ENCODE peak calls at places on chromosome 13, in four cellular contexts. One of them, this sample, is unnamed.

GRCh38 chr13:73684750-73685149 is 449.5 kb downstream of the KLF12 start:
- DNase-seq in activated CD4-positive, alpha-beta T cell treated with anti-CD3 and anti-CD28 coated beads, Interleukin-2, amount 50 U/mL, for 4 hours: no peak
- DNase-seq in islet precursor cell: no peak
- DNase-seq in stimulated activated naive CD8-positive, alpha-beta T cell treated with anti-CD3 and anti-CD28 coated beads, Interleukin-15, amount 100 ng/mL, for 72 hours: no peak
- DNase-seq in this sample: no peak

GRCh38 chr13:45994752-45995151 is 57.8 kb downstream of the ZC3H13 start:
- DNase-seq in activated CD4-positive, alpha-beta T cell treated with anti-CD3 and anti-CD28 coated beads, Interleukin-2, amount 50 U/mL, for 4 hours: no peak
- DNase-seq in islet precursor cell: no peak
- DNase-seq in stimulated activated naive CD8-positive, alpha-beta T cell treated with anti-CD3 and anti-CD28 coated beads, Interleukin-15, amount 100 ng/mL, for 72 hours: no peak
- DNase-seq in this sample: no peak

GRCh38 chr13:102729560-102730275 is 34.9 kb upstream of the METTL21C start:
- DNase-seq in activated CD4-positive, alpha-beta T cell treated with anti-CD3 and anti-CD28 coated beads, Interleukin-2, amount 50 U/mL, for 4 hours: no peak
- DNase-seq in islet precursor cell: no peak
- DNase-seq in stimulated activated naive CD8-positive, alpha-beta T cell treated with anti-CD3 and anti-CD28 coated beads, Interleukin-15, amount 100 ng/mL, for 72 hours: no peak
- DNase-seq in this sample: no peak

GRCh38 chr13:49298903-49299605 is 51.3 kb downstream of the CDADC1 start:
- DNase-seq in activated CD4-positive, alpha-beta T cell treated with anti-CD3 and anti-CD28 coated beads, Interleukin-2, amount 50 U/mL, for 4 hours: no peak
- DNase-seq in islet precursor cell: peak
- DNase-seq in stimulated activated naive CD8-positive, alpha-beta T cell treated with anti-CD3 and anti-CD28 coated beads, Interleukin-15, amount 100 ng/mL, for 72 hours: no peak
- DNase-seq in this sample: no peak

GRCh38 chr13:93446256-93446655 is 219.6 kb downstream of the GPC6 start:
- DNase-seq in activated CD4-positive, alpha-beta T cell treated with anti-CD3 and anti-CD28 coated beads, Interleukin-2, amount 50 U/mL, for 4 hours: no peak
- DNase-seq in islet precursor cell: no peak
- DNase-seq in stimulated activated naive CD8-positive, alpha-beta T cell treated with anti-CD3 and anti-CD28 coated beads, Interleukin-15, amount 100 ng/mL, for 72 hours: no peak
- DNase-seq in this sample: no peak

GRCh38 chr13:31970237-31970930 is 61.2 kb upstream of the FRY start:
- DNase-seq in activated CD4-positive, alpha-beta T cell treated with anti-CD3 and anti-CD28 coated beads, Interleukin-2, amount 50 U/mL, for 4 hours: no peak
- DNase-seq in islet precursor cell: no peak
- DNase-seq in stimulated activated naive CD8-positive, alpha-beta T cell treated with anti-CD3 and anti-CD28 coated beads, Interleukin-15, amount 100 ng/mL, for 72 hours: no peak
- DNase-seq in this sample: no peak

GRCh38 chr13:112617754-112618375 is 29.9 kb upstream of the TUBGCP3 start:
- DNase-seq in activated CD4-positive, alpha-beta T cell treated with anti-CD3 and anti-CD28 coated beads, Interleukin-2, amount 50 U/mL, for 4 hours: no peak
- DNase-seq in islet precursor cell: no peak
- DNase-seq in stimulated activated naive CD8-positive, alpha-beta T cell treated with anti-CD3 and anti-CD28 coated beads, Interleukin-15, amount 100 ng/mL, for 72 hours: no peak
- DNase-seq in this sample: no peak

GRCh38 chr13:98189841-98190505 is 12.9 kb upstream of the RNF113B start:
- DNase-seq in activated CD4-positive, alpha-beta T cell treated with anti-CD3 and anti-CD28 coated beads, Interleukin-2, amount 50 U/mL, for 4 hours: no peak
- DNase-seq in islet precursor cell: no peak
- DNase-seq in stimulated activated naive CD8-positive, alpha-beta T cell treated with anti-CD3 and anti-CD28 coated beads, Interleukin-15, amount 100 ng/mL, for 72 hours: no peak
- DNase-seq in this sample: no peak

GRCh38 chr13:30725331-30726085 is 9.8 kb upstream of the ALOX5AP start:
- DNase-seq in activated CD4-positive, alpha-beta T cell treated with anti-CD3 and anti-CD28 coated beads, Interleukin-2, amount 50 U/mL, for 4 hours: no peak
- DNase-seq in islet precursor cell: peak
- DNase-seq in stimulated activated naive CD8-positive, alpha-beta T cell treated with anti-CD3 and anti-CD28 coated beads, Interleukin-15, amount 100 ng/mL, for 72 hours: no peak
- DNase-seq in this sample: no peak

GRCh38 chr13:21012841-21013681 is 48.3 kb downstream of the LATS2 start:
- DNase-seq in activated CD4-positive, alpha-beta T cell treated with anti-CD3 and anti-CD28 coated beads, Interleukin-2, amount 50 U/mL, for 4 hours: no peak
- DNase-seq in islet precursor cell: peak
- DNase-seq in stimulated activated naive CD8-positive, alpha-beta T cell treated with anti-CD3 and anti-CD28 coated beads, Interleukin-15, amount 100 ng/mL, for 72 hours: no peak
- DNase-seq in this sample: no peak

GRCh38 chr13:26486550-26486949 is 70.9 kb upstream of the WASF3 start:
- DNase-seq in activated CD4-positive, alpha-beta T cell treated with anti-CD3 and anti-CD28 coated beads, Interleukin-2, amount 50 U/mL, for 4 hours: no peak
- DNase-seq in islet precursor cell: no peak
- DNase-seq in stimulated activated naive CD8-positive, alpha-beta T cell treated with anti-CD3 and anti-CD28 coated beads, Interleukin-15, amount 100 ng/mL, for 72 hours: no peak
- DNase-seq in this sample: no peak

GRCh38 chr13:76936736-76937135 is 11.6 kb upstream of the ACOD1 start:
- DNase-seq in activated CD4-positive, alpha-beta T cell treated with anti-CD3 and anti-CD28 coated beads, Interleukin-2, amount 50 U/mL, for 4 hours: no peak
- DNase-seq in islet precursor cell: no peak
- DNase-seq in stimulated activated naive CD8-positive, alpha-beta T cell treated with anti-CD3 and anti-CD28 coated beads, Interleukin-15, amount 100 ng/mL, for 72 hours: no peak
- DNase-seq in this sample: peak

GRCh38 chr13:67285611-67286010 is 55.5 kb upstream of the PCDH9 start:
- DNase-seq in activated CD4-positive, alpha-beta T cell treated with anti-CD3 and anti-CD28 coated beads, Interleukin-2, amount 50 U/mL, for 4 hours: no peak
- DNase-seq in islet precursor cell: no peak
- DNase-seq in stimulated activated naive CD8-positive, alpha-beta T cell treated with anti-CD3 and anti-CD28 coated beads, Interleukin-15, amount 100 ng/mL, for 72 hours: no peak
- DNase-seq in this sample: no peak

GRCh38 chr13:32969516-32969941 is 46.7 kb upstream of the KL start:
- DNase-seq in activated CD4-positive, alpha-beta T cell treated with anti-CD3 and anti-CD28 coated beads, Interleukin-2, amount 50 U/mL, for 4 hours: no peak
- DNase-seq in islet precursor cell: no peak
- DNase-seq in stimulated activated naive CD8-positive, alpha-beta T cell treated with anti-CD3 and anti-CD28 coated beads, Interleukin-15, amount 100 ng/mL, for 72 hours: no peak
- DNase-seq in this sample: no peak

GRCh38 chr13:74575729-74576125 is 441.5 kb upstream of the KLF12 start:
- DNase-seq in activated CD4-positive, alpha-beta T cell treated with anti-CD3 and anti-CD28 coated beads, Interleukin-2, amount 50 U/mL, for 4 hours: peak
- DNase-seq in islet precursor cell: peak
- DNase-seq in stimulated activated naive CD8-positive, alpha-beta T cell treated with anti-CD3 and anti-CD28 coated beads, Interleukin-15, amount 100 ng/mL, for 72 hours: peak
- DNase-seq in this sample: no peak

GRCh38 chr13:58397596-58398387 is 766.2 kb downstream of the PCDH17 start:
- DNase-seq in activated CD4-positive, alpha-beta T cell treated with anti-CD3 and anti-CD28 coated beads, Interleukin-2, amount 50 U/mL, for 4 hours: no peak
- DNase-seq in islet precursor cell: peak
- DNase-seq in stimulated activated naive CD8-positive, alpha-beta T cell treated with anti-CD3 and anti-CD28 coated beads, Interleukin-15, amount 100 ng/mL, for 72 hours: no peak
- DNase-seq in this sample: no peak

GRCh38 chr13:51158923-51159322 is 47.8 kb upstream of the C13orf42 start:
- DNase-seq in activated CD4-positive, alpha-beta T cell treated with anti-CD3 and anti-CD28 coated beads, Interleukin-2, amount 50 U/mL, for 4 hours: no peak
- DNase-seq in islet precursor cell: no peak
- DNase-seq in stimulated activated naive CD8-positive, alpha-beta T cell treated with anti-CD3 and anti-CD28 coated beads, Interleukin-15, amount 100 ng/mL, for 72 hours: no peak
- DNase-seq in this sample: no peak

GRCh38 chr13:24299488-24300114 is 9.8 kb upstream of the C1QTNF9 start:
- DNase-seq in activated CD4-positive, alpha-beta T cell treated with anti-CD3 and anti-CD28 coated beads, Interleukin-2, amount 50 U/mL, for 4 hours: no peak
- DNase-seq in islet precursor cell: no peak
- DNase-seq in stimulated activated naive CD8-positive, alpha-beta T cell treated with anti-CD3 and anti-CD28 coated beads, Interleukin-15, amount 100 ng/mL, for 72 hours: no peak
- DNase-seq in this sample: no peak

GRCh38 chr13:79295906-79296564 is 110.0 kb downstream of the RBM26 start:
- DNase-seq in activated CD4-positive, alpha-beta T cell treated with anti-CD3 and anti-CD28 coated beads, Interleukin-2, amount 50 U/mL, for 4 hours: no peak
- DNase-seq in islet precursor cell: no peak
- DNase-seq in stimulated activated naive CD8-positive, alpha-beta T cell treated with anti-CD3 and anti-CD28 coated beads, Interleukin-15, amount 100 ng/mL, for 72 hours: no peak
- DNase-seq in this sample: no peak

GRCh38 chr13:30679483-30680330 is 55.6 kb upstream of the ALOX5AP start:
- DNase-seq in activated CD4-positive, alpha-beta T cell treated with anti-CD3 and anti-CD28 coated beads, Interleukin-2, amount 50 U/mL, for 4 hours: peak
- DNase-seq in islet precursor cell: peak
- DNase-seq in stimulated activated naive CD8-positive, alpha-beta T cell treated with anti-CD3 and anti-CD28 coated beads, Interleukin-15, amount 100 ng/mL, for 72 hours: peak
- DNase-seq in this sample: no peak

GRCh38 chr13:59880468-59880867 is 283.3 kb downstream of the DIAPH3 start:
- DNase-seq in activated CD4-positive, alpha-beta T cell treated with anti-CD3 and anti-CD28 coated beads, Interleukin-2, amount 50 U/mL, for 4 hours: no peak
- DNase-seq in islet precursor cell: no peak
- DNase-seq in stimulated activated naive CD8-positive, alpha-beta T cell treated with anti-CD3 and anti-CD28 coated beads, Interleukin-15, amount 100 ng/mL, for 72 hours: no peak
- DNase-seq in this sample: no peak

GRCh38 chr13:109010912-109011311 is 381.5 kb downstream of the MYO16 start:
- DNase-seq in activated CD4-positive, alpha-beta T cell treated with anti-CD3 and anti-CD28 coated beads, Interleukin-2, amount 50 U/mL, for 4 hours: no peak
- DNase-seq in islet precursor cell: no peak
- DNase-seq in stimulated activated naive CD8-positive, alpha-beta T cell treated with anti-CD3 and anti-CD28 coated beads, Interleukin-15, amount 100 ng/mL, for 72 hours: no peak
- DNase-seq in this sample: peak

This sample was measured in trophoblast cell.